ENCODE peak calls at places on chromosome 5, in six cellular contexts. P is spleen, S is stomach, U is left ventricle myocardium inferior, F is HCT116, I is kidney. R is an unnamed sample.

GRCh38 chr5:145969714-145970092 is 33.3 kb downstream of the SH3RF2 start:
- DNase-seq in F (no peak), I (no peak), P (no peak), U (no peak), S (no peak), R (no peak)

GRCh38 chr5:139658928-139659667 is 10.9 kb downstream of the CXXC5 start:
- DNase-seq in S (peak; percentile 57), P (no peak), F (no peak), I (peak; percentile 91), U (peak; percentile 59), R (peak; percentile 87)

GRCh38 chr5:140143521-140144258 is 18.0 kb downstream of the IGIP start:
- DNase-seq in P (no peak), F (no peak), U (no peak), S (no peak), I (no peak), R (no peak)

GRCh38 chr5:171957591-171958251 is 48.7 kb downstream of the FBXW11 start:
- DNase-seq in P (no peak), U (no peak), I (no peak), F (no peak), S (no peak), R (no peak)

GRCh38 chr5:132839426-132840301 is 9.2 kb upstream of the SHROOM1 start:
- DNase-seq in P (no peak), I (no peak), F (no peak), S (no peak), U (no peak), R (no peak)

GRCh38 chr5:20514145-20514544 is 526.1 kb upstream of the CDH18 start:
- DNase-seq in P (no peak), U (no peak), I (no peak), F (no peak), S (no peak), R (no peak)

GRCh38 chr5:78647838-78648358 is 674 bp downstream of the LHFPL2 start:
- DNase-seq in U (peak; percentile 73), F (no peak), S (peak; percentile 60), I (peak; percentile 85), P (no peak), R (peak; percentile 55)

GRCh38 chr5:101143526-101143925 is 240.4 kb upstream of the ST8SIA4 start:
- DNase-seq in P (no peak), I (no peak), F (no peak), S (no peak), U (no peak), R (no peak)

GRCh38 chr5:72525816-72526215 is 18.6 kb upstream of the ZNF366 start:
- DNase-seq in U (no peak), S (no peak), F (no peak), P (no peak), I (no peak), R (no peak)

GRCh38 chr5:130874861-130875419 is 290.1 kb downstream of the HINT1 start:
- DNase-seq in S (no peak), I (no peak), F (no peak), U (no peak), P (no peak), R (no peak)

GRCh38 chr5:173828952-173829351 is 59.2 kb upstream of the CPEB4 start:
- DNase-seq in I (no peak), S (no peak), U (no peak), P (no peak), F (no peak), R (no peak)

GRCh38 chr5:157559301-157559700 is 16.3 kb downstream of the ADAM19 start:
- DNase-seq in P (no peak), U (no peak), S (no peak), I (no peak), F (no peak), R (no peak)

GRCh38 chr5:59597690-59598546 is 295.6 kb downstream of the PDE4D start:
- DNase-seq in U (no peak), P (no peak), F (no peak), S (no peak), I (no peak), R (no peak)

GRCh38 chr5:59599729-59600128 is 293.8 kb downstream of the PDE4D start:
- DNase-seq in U (no peak), P (no peak), S (no peak), F (no peak), I (no peak), R (no peak)

GRCh38 chr5:59596586-59597348 is 296.8 kb downstream of the PDE4D start:
- DNase-seq in I (no peak), U (no peak), S (no peak), P (no peak), F (no peak), R (no peak)

GRCh38 chr5:59600153-59600552 is 293.4 kb downstream of the PDE4D start:
- DNase-seq in F (no peak), I (no peak), U (no peak), S (no peak), P (no peak), R (no peak)

DNA sequence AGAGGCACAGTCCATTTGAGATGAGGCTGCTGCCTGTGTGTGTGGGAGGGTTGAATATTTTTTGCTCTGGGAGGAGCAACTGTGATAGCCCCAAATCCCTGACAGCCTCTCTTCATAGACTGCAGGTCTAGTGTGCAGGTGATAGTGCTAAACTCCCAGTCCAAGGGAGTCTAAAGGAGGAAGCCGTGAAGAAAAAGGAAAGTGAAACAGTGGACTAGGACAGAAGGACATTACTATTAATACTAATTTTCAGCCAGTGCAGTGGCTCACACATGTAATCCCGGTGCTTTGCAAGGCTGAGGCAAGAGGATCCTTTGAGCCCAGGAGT is 295.0 kb downstream of the PDE4D start:
- DNase-seq in F (no peak), U (no peak), P (no peak), S (no peak), I (no peak), R (no peak)
- H3K4me3 ChIP-seq in F (no peak overlapping the region), U (peak overlapping the region; percentile 41), P (peak overlapping the region; percentile 17), S (peak overlapping the region; percentile 28), I (peak overlapping the region; percentile 48), R (peak overlapping the region; percentile 34)

DNA sequence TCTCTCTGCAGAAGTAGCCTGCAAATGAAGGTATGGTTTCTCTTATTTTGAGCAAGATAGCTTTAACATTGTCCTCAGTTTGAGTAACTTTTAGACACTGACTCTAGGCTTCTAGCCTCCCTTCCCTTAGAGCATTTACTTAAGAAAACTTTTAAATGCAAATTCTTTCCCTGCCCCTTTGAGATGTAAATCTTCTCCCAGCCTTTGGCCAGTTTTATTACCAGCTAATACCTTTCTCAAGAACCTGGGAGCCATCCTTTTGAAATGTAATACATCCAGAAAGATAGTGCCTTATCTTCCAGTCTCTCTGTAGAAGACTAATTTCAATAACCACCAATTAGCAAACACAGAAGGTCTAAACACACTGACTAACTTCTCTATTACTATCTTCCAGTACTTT is 688.9 kb upstream of the CDH9 start:
- DNase-seq in U (no peak), P (no peak), S (no peak), I (no peak), F (no peak), R (no peak)
- H3K27ac ChIP-seq in U (no peak overlapping the region), P (no peak overlapping the region), S (no peak overlapping the region), I (no peak overlapping the region), F (no peak overlapping the region), R (no peak overlapping the region)

GRCh38 chr5:107831612-107832395 is 161.1 kb upstream of the EFNA5 start:
- DNase-seq in U (no peak), S (no peak), F (no peak), I (no peak), P (no peak), R (no peak)
- TF ChIP-seq CTCF in U (no peak), S (no peak), F (no peak), I (no peak), P (no peak), R (no peak)

GRCh38 chr5:5456858-5457257 is 34.4 kb downstream of the ICE1 start:
- DNase-seq in U (no peak), S (no peak), F (no peak), I (no peak), P (no peak), R (no peak)

GRCh38 chr5:5454405-5454804 is 31.9 kb downstream of the ICE1 start:
- DNase-seq in I (no peak), F (no peak), U (no peak), P (no peak), S (no peak), R (no peak)

GRCh38 chr5:5453131-5453530 is 30.7 kb downstream of the ICE1 start:
- DNase-seq in U (no peak), P (no peak), S (no peak), I (no peak), F (no peak), R (no peak)
- H3K4me3 ChIP-seq in U (no peak overlapping the region), P (no peak overlapping the region), S (no peak overlapping the region), I (no peak overlapping the region), F (no peak overlapping the region), R (no peak overlapping the region)

GRCh38 chr5:151695464-151695863 is 8.7 kb upstream of the SPARC start:
- DNase-seq in P (no peak), I (no peak), U (no peak), F (no peak), S (no peak), R (no peak)

GRCh38 chr5:151692312-151692711 is 5.6 kb upstream of the SPARC start:
- DNase-seq in I (no peak), S (no peak), F (no peak), P (no peak), U (no peak), R (no peak)

GRCh38 chr5:151696470-151697061 is 9.9 kb upstream of the SPARC start:
- DNase-seq in I (peak; percentile 87), F (no peak), U (peak; percentile 61), S (no peak), P (no peak), R (peak; percentile 79)

GRCh38 chr5:151691706-151692105 is 5.0 kb upstream of the SPARC start:
- DNase-seq in S (no peak), U (no peak), I (no peak), P (no peak), F (no peak), R (no peak)

DNA sequence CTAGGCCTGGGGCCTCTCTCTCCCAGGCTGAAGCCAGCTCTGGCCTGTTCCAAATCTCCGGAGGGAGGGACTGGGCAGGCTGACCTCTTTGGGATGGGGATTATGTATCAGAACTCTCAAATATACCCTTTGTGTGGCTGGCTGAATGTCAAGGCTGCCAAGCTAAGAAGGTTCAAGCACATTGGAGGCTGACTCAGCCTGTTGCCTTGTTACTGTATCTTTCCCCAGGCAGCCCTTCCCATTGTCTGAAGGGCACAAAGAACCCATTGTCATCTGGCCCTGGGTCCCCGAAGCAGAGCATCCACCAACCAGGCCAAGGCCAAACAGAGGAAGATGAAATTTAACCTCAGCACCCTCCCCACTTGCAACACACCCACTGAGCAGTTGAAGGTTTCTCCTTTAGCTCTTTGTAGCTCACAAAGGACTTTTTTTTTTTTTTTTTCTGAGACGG is 7.3 kb upstream of the SPARC start:
- DNase-seq in P (no peak), I (no peak), F (no peak), U (no peak), S (no peak), R (peak; percentile 11)
- H3K27ac ChIP-seq in P (peak overlapping the region; percentile 65), I (no peak overlapping the region), F (no peak overlapping the region), U (no peak overlapping the region), S (no peak overlapping the region), R (no peak overlapping the region)

GRCh38 chr5:27682600-27682999 is 644.2 kb upstream of the CDH9 start:
- DNase-seq in U (no peak), P (no peak), F (no peak), S (no peak), I (no peak), R (no peak)
- TF ChIP-seq CTCF in U (no peak), P (no peak), F (no peak), S (no peak), I (no peak), R (no peak)

DNA sequence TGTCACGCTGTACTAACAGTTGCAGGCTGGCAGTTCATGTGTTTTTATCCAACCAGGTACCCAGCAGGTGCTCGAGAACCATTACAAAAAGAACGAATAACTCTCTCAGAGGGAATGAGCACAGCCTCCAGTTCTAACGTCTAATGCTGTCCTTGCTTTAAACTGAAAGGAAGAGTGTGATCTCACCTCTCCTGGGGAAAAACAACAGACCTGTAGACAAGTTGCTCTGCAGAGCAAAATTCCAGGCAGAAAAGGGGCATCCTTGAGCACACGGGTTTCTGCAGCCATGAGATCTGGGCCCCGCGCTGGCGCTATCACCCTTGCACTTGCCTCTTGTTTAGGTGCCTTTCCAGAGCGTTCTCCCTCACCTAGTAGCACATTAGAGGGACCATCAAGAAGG is 92.5 kb upstream of the DNAH5 start:
- DNase-seq in I (no peak), F (no peak), S (no peak), P (no peak), U (no peak), R (no peak)
- H3K4me3 ChIP-seq in I (no peak overlapping the region), F (no peak overlapping the region), S (no peak overlapping the region), P (no peak overlapping the region), U (no peak overlapping the region), R (no peak overlapping the region)